ENCODE peak calls at places on chromosomes 2 and 18, in eight cellular contexts. O is breast epithelium; W is astrocyte of the cerebellum; X is NCI-H1436 treated with DMSO at 0.1 percent for 48 hours; J is memory B cell; U is NAMALWA; E is adrenal gland; C is naive thymus-derived CD4-positive, alpha-beta T cell. M is an unnamed sample.

GRCh38 chr2:204901591-204901990 is 356.3 kb downstream of the PARD3B start:
- DNase-seq in O (no peak), W (no peak), X (no peak), J (no peak), U (no peak), E (no peak), C (no peak), M (no peak)

GRCh38 chr2:119085613-119086012 is 72.9 kb downstream of the C1QL2 start:
- DNase-seq in O (no peak), W (no peak), X (no peak), J (no peak), U (no peak), E (no peak), C (no peak), M (no peak)

GRCh38 chr2:45242161-45242741 is 233.0 kb upstream of the SIX2 start:
- DNase-seq in O (no peak), W (no peak), X (peak; percentile 57), J (no peak), U (no peak), E (no peak), C (no peak), M (no peak)

GRCh38 chr2:165698621-165698946 is 95.5 kb downstream of the GALNT3 start:
- DNase-seq in O (no peak), W (peak; percentile 55), X (peak; percentile 41), J (no peak), U (peak; percentile 73), E (peak; percentile 39), C (no peak), M (peak; percentile 61)

GRCh38 chr18:24011095-24011917 is 3.2 kb upstream of the TTC39C start:
- DNase-seq in O (no peak), W (no peak), X (no peak), J (no peak), U (peak; percentile 33), E (no peak), C (peak; percentile 70), M (no peak)

GRCh38 chr2:121884515-121884915 is 129.1 kb downstream of the TSN start:
- DNase-seq in O (no peak), W (no peak), X (no peak), J (no peak), U (no peak), E (no peak), C (no peak), M (no peak)

GRCh38 chr2:172182624-172183023 is 79.9 kb upstream of the DLX2 start:
- DNase-seq in O (no peak), W (no peak), X (no peak), J (no peak), U (no peak), E (no peak), C (no peak), M (no peak)

GRCh38 chr2:127681288-127681771 is 6.0 kb upstream of the LIMS2 start:
- DNase-seq in O (peak; percentile 50), W (no peak), X (no peak), J (no peak), U (no peak), E (no peak), C (no peak), M (no peak)

GRCh38 chr2:202375006-202375610 is 1.0 kb upstream of the BMPR2 start:
- DNase-seq in O (peak; percentile 53), W (peak; percentile 51), X (no peak), J (peak; percentile 22), U (peak; percentile 49), E (peak; percentile 73), C (peak; percentile 30), M (peak; percentile 61)

GRCh38 chr2:208406474-208407451 is at the start of gene PTH2R:
- DNase-seq in O (no peak), W (no peak), X (no peak), J (peak; percentile 16), U (no peak), E (no peak), C (no peak), M (no peak)